ENCODE peak calls at places on chromosomes 11 and 22, in six cellular contexts. T is psoas muscle, Q is colonic mucosa, L is AG04450, Z is caudate nucleus, O is PC-3. B is an unnamed sample.

GRCh38 chr11:2719831-2720603 is 20.2 kb upstream of the KCNQ1OT1 start:
- DNase-seq in T (no peak), Q (no peak), L (no peak), Z (no peak), O (no peak), B (no peak)

GRCh38 chr11:119381186-119381988 is at the start of gene USP2:
- DNase-seq in T (peak), Q (peak), L (peak), Z (peak), O (peak), B (peak)

GRCh38 chr22:38051261-38051660 is 5.9 kb upstream of the PICK1 start:
- DNase-seq in T (no peak), Q (no peak), L (no peak), Z (no peak), O (no peak), B (no peak)

GRCh38 chr11:84310261-84310660 is 1024.1 kb upstream of the CCDC90B start:
- DNase-seq in T (no peak), Q (no peak), L (no peak), Z (no peak), O (no peak), B (no peak)

GRCh38 chr11:107929611-107930200 is 1.5 kb downstream of the RAB39A start:
- DNase-seq in T (no peak), Q (no peak), L (no peak), Z (no peak), O (no peak), B (no peak)

GRCh38 chr11:133928628-133929059 is 28.1 kb downstream of the IGSF9B start:
- DNase-seq in T (no peak), Q (peak), L (no peak), Z (no peak), O (peak), B (no peak)

GRCh38 chr22:39130892-39131855 is 21.3 kb downstream of the CBX7 start:
- DNase-seq in T (no peak), Q (no peak), L (no peak), Z (no peak), O (no peak), B (no peak)

GRCh38 chr11:131924446-131925240 is 554.2 kb downstream of the NTM start:
- DNase-seq in T (no peak), Q (no peak), L (no peak), Z (no peak), O (peak), B (no peak)

GRCh38 chr11:103659743-103660142 is 376.7 kb upstream of the DDI1 start:
- DNase-seq in T (no peak), Q (no peak), L (no peak), Z (no peak), O (no peak), B (no peak)

GRCh38 chr11:6627762-6628241 is 8.6 kb upstream of the TPP1 start:
- DNase-seq in T (no peak), Q (no peak), L (no peak), Z (no peak), O (no peak), B (no peak)

GRCh38 chr11:119204066-119204465 is 2.1 kb upstream of the CBL start:
- DNase-seq in T (no peak), Q (no peak), L (no peak), Z (no peak), O (no peak), B (no peak)

GRCh38 chr11:8267280-8267679 is 3.6 kb upstream of the LMO1 start:
- DNase-seq in T (no peak), Q (no peak), L (no peak), Z (no peak), O (no peak), B (no peak)

GRCh38 chr11:69122642-69123431 is 32.9 kb upstream of the SMIM38 start:
- DNase-seq in T (peak), Q (peak), L (peak), Z (peak), O (peak), B (peak)

GRCh38 chr11:74025467-74026166 is 16.7 kb upstream of the UCP3 start:
- DNase-seq in T (no peak), Q (no peak), L (no peak), Z (no peak), O (peak), B (no peak)

GRCh38 chr11:97854877-97855276 is 1165.9 kb upstream of the CNTN5 start:
- DNase-seq in T (no peak), Q (no peak), L (no peak), Z (no peak), O (no peak), B (no peak)

GRCh38 chr11:102911758-102912481 is 37.1 kb upstream of the MMP12 start:
- DNase-seq in T (no peak), Q (no peak), L (no peak), Z (no peak), O (peak), B (no peak)

GRCh38 chr11:85783758-85784157 is 27.2 kb downstream of the SYTL2 start:
- DNase-seq in T (no peak), Q (no peak), L (no peak), Z (no peak), O (no peak), B (no peak)

GRCh38 chr11:44008698-44009097 is 39.1 kb upstream of the ACCSL start:
- DNase-seq in T (no peak), Q (no peak), L (no peak), Z (no peak), O (no peak), B (no peak)

GRCh38 chr11:92838655-92839334 is 130.7 kb upstream of the MTNR1B start:
- DNase-seq in T (no peak), Q (no peak), L (no peak), Z (no peak), O (no peak), B (no peak)

GRCh38 chr11:14336507-14337503 is 22.2 kb downstream of the RRAS2 start:
- DNase-seq in T (no peak), Q (no peak), L (peak), Z (no peak), O (peak), B (no peak)

GRCh38 chr11:78420796-78421209 is 3.2 kb upstream of the GAB2 start:
- DNase-seq in T (peak), Q (no peak), L (no peak), Z (no peak), O (no peak), B (no peak)

GRCh38 chr11:127332896-127333295 is 332.3 kb upstream of the KIRREL3 start:
- DNase-seq in T (no peak), Q (no peak), L (no peak), Z (no peak), O (no peak), B (no peak)

GRCh38 chr11:62880231-62880802 is 379 bp upstream of the SLC3A2 start:
- DNase-seq in T (peak), Q (no peak), L (peak), Z (peak), O (peak), B (no peak)

GRCh38 chr11:134410766-134411165 is 1.3 kb downstream of the B3GAT1 start:
- DNase-seq in T (no peak), Q (no peak), L (no peak), Z (no peak), O (no peak), B (no peak)

GRCh38 chr11:2360081-2360642 is 16.9 kb upstream of the CD81 start:
- DNase-seq in T (no peak), Q (no peak), L (no peak), Z (no peak), O (no peak), B (no peak)

GRCh38 chr11:5940748-5941147 is 1.3 kb upstream of the OR56A3 start:
- DNase-seq in T (no peak), Q (no peak), L (no peak), Z (no peak), O (no peak), B (no peak)

GRCh38 chr11:62922653-62923371 is 1.6 kb upstream of the CHRM1 start:
- DNase-seq in T (no peak), Q (no peak), L (no peak), Z (no peak), O (no peak), B (no peak)

GRCh38 chr22:27413702-27414101 is 387.9 kb downstream of the MN1 start:
- DNase-seq in T (no peak), Q (no peak), L (no peak), Z (no peak), O (no peak), B (no peak)
- H3K27ac ChIP-seq in T (no peak), Q (no peak), L (no peak), Z (no peak), O (no peak), B (no peak)

DNA sequence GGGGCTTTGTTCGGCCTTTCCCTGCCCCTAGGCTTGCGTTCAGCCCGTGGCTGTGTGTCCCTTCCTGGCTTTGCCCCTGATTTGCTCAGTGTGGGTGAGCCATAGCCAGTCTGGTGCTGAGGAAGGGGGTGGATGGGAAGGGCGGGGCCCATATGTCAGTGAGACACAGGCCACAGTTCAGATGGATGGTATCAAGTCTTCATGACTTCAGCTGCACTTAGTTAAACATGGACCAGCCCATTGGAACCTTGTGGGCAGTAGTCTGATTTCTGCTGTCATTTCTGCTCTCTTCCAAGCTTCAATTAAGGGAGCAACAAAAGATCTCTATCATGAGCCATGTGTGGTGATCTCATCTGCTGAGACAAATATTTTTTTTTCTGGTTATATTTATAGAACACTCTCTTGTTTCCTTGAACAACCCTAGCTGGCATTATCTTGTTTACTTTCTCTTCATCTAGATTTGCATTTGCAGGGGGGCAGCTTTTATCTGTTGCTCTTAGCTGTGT is 21.6 kb upstream of the PEX26 start:
- DNase-seq in T (peak), Q (no peak), L (no peak), Z (peak), O (peak), B (peak)
- H3K27ac ChIP-seq in T (peak), Q (peak), L (peak), Z (peak), O (peak), B (peak)

GRCh38 chr22:32803020-32803758 is 1.7 kb downstream of the TIMP3 start:
- DNase-seq in T (no peak), Q (no peak), L (no peak), Z (no peak), O (no peak), B (no peak)

GRCh38 chr22:32801436-32802290 is at the start of gene TIMP3:
- DNase-seq in T (peak), Q (peak), L (peak), Z (no peak), O (no peak), B (peak)

GRCh38 chr22:32804036-32804435 is 2.5 kb downstream of the TIMP3 start:
- DNase-seq in T (no peak), Q (no peak), L (no peak), Z (no peak), O (no peak), B (no peak)

GRCh38 chr22:32801001-32801435 is 487 bp upstream of the TIMP3 start:
- DNase-seq in T (no peak), Q (no peak), L (no peak), Z (no peak), O (no peak), B (no peak)

GRCh38 chr22:32802291-32802826 is 854 bp downstream of the TIMP3 start:
- DNase-seq in T (no peak), Q (no peak), L (no peak), Z (no peak), O (no peak), B (no peak)
- H3K27ac ChIP-seq in T (peak), Q (no peak), L (peak), Z (no peak), O (no peak), B (peak)

GRCh38 chr11:60252709-60253108 is 9.8 kb upstream of the MS4A4E start:
- DNase-seq in T (no peak), Q (no peak), L (no peak), Z (no peak), O (no peak), B (no peak)
- H3K27ac ChIP-seq in T (no peak), Q (no peak), L (no peak), Z (no peak), O (no peak), B (no peak)

DNA sequence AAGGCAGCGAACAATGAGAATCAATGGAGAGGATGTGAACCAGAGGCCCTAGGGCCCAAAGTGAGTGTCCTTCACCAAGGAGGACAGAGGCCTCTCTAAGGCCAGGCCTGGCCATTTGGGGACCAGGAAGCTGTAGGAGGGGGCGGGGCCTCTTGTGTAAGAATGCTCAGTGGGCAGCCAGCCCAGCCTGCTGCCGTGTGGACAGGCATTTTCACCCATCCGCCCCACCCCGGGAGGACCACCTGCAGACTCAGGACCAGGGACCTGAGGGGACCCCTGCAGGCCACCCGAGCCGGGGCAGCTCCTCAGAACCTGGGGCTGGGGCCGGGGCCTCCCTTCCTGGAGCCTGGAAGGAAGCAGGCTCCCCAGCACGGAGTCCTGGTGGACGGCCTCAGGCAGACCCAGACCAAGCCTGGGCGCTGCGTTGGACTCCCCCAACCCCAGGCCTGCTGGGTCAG is 1.7 kb upstream of the TRABD start:
- DNase-seq in T (peak), Q (peak), L (no peak), Z (no peak), O (peak), B (no peak)
- H3K27ac ChIP-seq in T (no peak), Q (peak), L (no peak), Z (peak), O (no peak), B (no peak)

DNA sequence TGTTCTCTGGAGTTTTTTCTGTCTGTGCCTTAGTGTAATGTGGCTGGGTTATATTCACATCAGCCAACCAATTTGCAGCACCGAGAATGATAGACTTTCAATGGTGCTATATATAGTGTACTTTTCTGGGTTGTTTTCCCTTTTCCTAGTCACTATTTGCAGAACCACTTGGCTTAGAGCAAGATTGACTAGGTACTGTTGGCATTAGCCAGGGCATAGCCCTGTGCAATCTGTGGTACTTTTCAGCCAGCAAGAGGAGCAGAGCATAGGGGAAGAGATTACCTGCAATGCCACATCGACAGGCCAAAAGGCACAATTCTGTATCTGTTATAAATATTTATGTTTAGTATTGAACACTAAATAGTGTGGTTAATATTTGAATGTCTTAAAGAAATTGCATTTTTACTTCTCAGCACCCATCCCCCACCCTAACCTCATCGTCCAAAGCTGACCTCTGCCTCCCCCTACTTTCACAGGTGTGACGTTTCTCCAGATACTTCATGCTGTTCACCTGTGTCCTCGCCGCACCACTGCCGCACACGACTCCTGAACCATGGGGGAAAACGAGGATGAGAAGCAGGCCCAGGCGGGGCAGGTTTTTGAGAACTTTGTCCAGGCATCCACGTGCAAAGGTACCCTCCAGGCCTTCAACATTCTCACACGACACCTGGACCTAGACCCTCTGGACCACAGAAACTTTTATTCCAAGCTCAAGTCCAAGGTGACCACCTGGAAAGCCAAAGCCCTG is 51.4 kb downstream of the MICAL2 start:
- DNase-seq in T (no peak), Q (no peak), L (no peak), Z (no peak), O (no peak), B (no peak)
- H3K27ac ChIP-seq in T (no peak), Q (peak), L (no peak), Z (no peak), O (peak), B (no peak)

B was measured in small intestine.